ENCODE peak calls at places on chromosomes 1 and 21, in six cellular contexts. H is K562, S is H1, N is HCT116, M is HepG2, X is GM12878. I is an unnamed sample.

GRCh38 chr1:70361727-70362413 is 7.3 kb upstream of the ANKRD13C start:
- DNase-seq in H (no peak), S (no peak), N (no peak), M (no peak), X (no peak), I (no peak)

GRCh38 chr1:218048828-218049227 is 236.3 kb upstream of the RRP15 start:
- DNase-seq in H (no peak), S (no peak), N (no peak), M (no peak), X (no peak), I (no peak)

GRCh38 chr21:32717851-32718316 is 9.9 kb downstream of the SYNJ1 start:
- DNase-seq in H (no peak), S (no peak), N (no peak), M (no peak), X (no peak), I (no peak)

GRCh38 chr1:58290685-58291372 is 255.7 kb downstream of the OMA1 start:
- DNase-seq in H (no peak), S (peak; percentile 74), N (no peak), M (no peak), X (no peak), I (peak; percentile 17)

GRCh38 chr1:25641931-25642611 is 25.5 kb downstream of the MAN1C1 start:
- DNase-seq in H (no peak), S (peak; percentile 23), N (no peak), M (no peak), X (no peak), I (no peak)

GRCh38 chr21:33036430-33037162 is 10.9 kb downstream of the OLIG2 start:
- DNase-seq in H (no peak), S (peak; percentile 49), N (no peak), M (no peak), X (no peak), I (no peak)

GRCh38 chr1:93681549-93682412 is at the start of gene BCAR3:
- DNase-seq in H (peak; percentile 51), S (peak; percentile 83), N (no peak), M (no peak), X (no peak), I (peak; percentile 81)

GRCh38 chr1:37085393-37085792 is 51.1 kb upstream of the GRIK3 start:
- DNase-seq in H (peak; percentile 63), S (no peak), N (no peak), M (peak; percentile 9), X (no peak), I (no peak)

GRCh38 chr21:45022736-45023135 is 51.6 kb upstream of the ADARB1 start:
- DNase-seq in H (no peak), S (no peak), N (no peak), M (no peak), X (no peak), I (no peak)

GRCh38 chr1:38270241-38270871 is 223.8 kb upstream of the POU3F1 start:
- DNase-seq in H (no peak), S (peak; percentile 76), N (no peak), M (no peak), X (no peak), I (no peak)

GRCh38 chr1:26993237-26994019 is at the start of gene TRNP1:
- DNase-seq in H (peak; percentile 99), S (peak; percentile 91), N (no peak), M (peak; percentile 88), X (no peak), I (peak; percentile 77)

GRCh38 chr1:16718908-16719533 is 21.3 kb upstream of the RNU1-4 start:
- DNase-seq in H (peak; percentile 24), S (peak; percentile 58), N (no peak), M (no peak), X (no peak), I (peak; percentile 1)
- TF ChIP-seq JUND in H (no peak), S (no peak), N (no peak), M (no peak), X (no peak), I (no peak)

GRCh38 chr1:41726899-41727748 is 191.6 kb downstream of the HIVEP3 start:
- DNase-seq in H (no peak), S (no peak), N (no peak), M (peak; percentile 6), X (peak; percentile 74), I (no peak)
- TF ChIP-seq JUND in H (no peak), S (no peak), N (no peak), M (no peak), X (no peak), I (no peak)

GRCh38 chr1:111752186-111752585 is 3.5 kb upstream of the DDX20 start:
- DNase-seq in H (no peak), S (no peak), N (no peak), M (no peak), X (no peak), I (no peak)

GRCh38 chr1:111747947-111748346 is 7.8 kb upstream of the DDX20 start:
- DNase-seq in H (no peak), S (no peak), N (no peak), M (no peak), X (no peak), I (no peak)

GRCh38 chr1:111748618-111749337 is 6.9 kb upstream of the DDX20 start:
- DNase-seq in H (no peak), S (no peak), N (no peak), M (no peak), X (no peak), I (no peak)

GRCh38 chr1:111747282-111747734 is 8.1 kb upstream of the INKA2 start:
- DNase-seq in H (peak; percentile 75), S (peak; percentile 70), N (peak; percentile 90), M (peak; percentile 81), X (no peak), I (peak; percentile 82)

DNA sequence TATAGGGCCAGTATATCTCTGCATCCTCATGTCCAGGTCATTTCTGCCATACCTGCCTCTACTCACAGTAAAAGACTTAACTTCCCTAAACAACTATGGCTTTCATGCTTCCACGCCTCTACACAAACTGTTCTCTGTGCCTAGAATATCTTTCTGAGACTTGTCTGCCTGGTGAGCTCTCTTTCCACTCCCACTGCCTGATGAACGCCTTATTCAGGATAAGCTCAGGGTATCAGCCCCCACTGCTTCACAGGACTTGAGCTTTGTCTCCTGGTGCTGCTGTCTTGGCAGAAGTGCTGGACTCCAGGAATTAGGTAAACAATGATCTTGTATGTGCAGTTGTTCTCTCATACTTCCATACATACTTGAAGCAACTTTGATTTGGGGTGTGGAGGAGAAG is 4.8 kb upstream of the DDX20 start:
- DNase-seq in H (no peak), S (no peak), N (no peak), M (no peak), X (no peak), I (no peak)
- TF ChIP-seq JUND in H (no peak), S (no peak), N (no peak), M (no peak), X (no peak), I (no peak)

GRCh38 chr1:28965271-28965870 is 51.0 kb downstream of the EPB41 start:
- DNase-seq in H (no peak), S (no peak), N (no peak), M (no peak), X (no peak), I (no peak)

GRCh38 chr1:28971980-28972771 is 57.8 kb downstream of the EPB41 start:
- DNase-seq in H (no peak), S (no peak), N (peak; percentile 66), M (no peak), X (no peak), I (no peak)

GRCh38 chr1:28966617-28967016 is 52.2 kb downstream of the EPB41 start:
- DNase-seq in H (no peak), S (no peak), N (no peak), M (peak; percentile 70), X (no peak), I (no peak)
- TF ChIP-seq JUND in H (no peak), S (no peak), N (no peak), M (no peak), X (no peak), I (no peak)

DNA sequence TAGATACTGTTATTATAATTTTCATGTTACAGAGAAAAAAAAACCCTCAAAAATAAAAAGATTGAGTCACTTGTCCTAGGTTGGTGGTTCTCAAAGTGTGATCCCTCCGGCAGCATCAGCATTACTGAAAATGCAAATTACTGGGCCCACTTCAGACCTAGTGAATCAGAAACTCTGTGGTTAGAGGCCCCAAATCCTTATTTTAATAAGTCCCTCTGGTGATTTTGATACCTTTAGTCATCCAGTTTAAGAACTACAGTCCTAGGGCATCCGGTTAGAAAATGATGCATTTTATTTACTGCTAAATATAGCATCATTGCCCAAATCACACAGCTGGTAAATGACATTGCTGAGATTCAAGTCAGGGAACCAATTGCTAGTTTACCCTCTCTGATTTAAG is 203.7 kb upstream of the RUNX1 start:
- DNase-seq in H (no peak), S (no peak), N (no peak), M (no peak), X (no peak), I (no peak)
- TF ChIP-seq JUND in H (no peak), S (no peak), N (no peak), M (no peak), X (no peak), I (no peak)

GRCh38 chr1:23370744-23371710 is 1.4 kb upstream of the ZNF436 start:
- DNase-seq in H (peak; percentile 76), S (peak; percentile 71), N (no peak), M (no peak), X (no peak), I (peak; percentile 41)
- TF ChIP-seq JUND in H (no peak), S (no peak), N (no peak), M (no peak), X (no peak), I (no peak)

I was measured in T47D.